ENCODE peak calls at places on chromosomes 7 and 10, in six cellular contexts. O is lower lobe of right lung, J is IMR-90, G is AG09319, H is left ventricle myocardium inferior, N is B cell. I is an unnamed sample.

GRCh38 chr10:112952282-112952991 is 2.4 kb downstream of the TCF7L2 start:
- DNase-seq in H (peak), G (no peak), O (peak), J (peak), N (peak), I (no peak)

GRCh38 chr7:1086588-1087461 is 1.1 kb upstream of the GPER1 start:
- DNase-seq in O (peak), N (peak), H (peak), J (peak), G (no peak), I (peak)

GRCh38 chr10:124614003-124614659 is 130.0 kb downstream of the FAM53B start:
- DNase-seq in G (no peak), H (no peak), O (no peak), J (no peak), N (no peak), I (no peak)

GRCh38 chr7:103343758-103344452 is 662 bp downstream of the DNAJC2 start:
- DNase-seq in O (peak), G (no peak), N (peak), J (peak), H (no peak), I (no peak)

GRCh38 chr7:149171894-149172533 is 23.3 kb upstream of the ZNF282 start:
- DNase-seq in J (peak), G (no peak), N (no peak), O (no peak), H (no peak), I (no peak)

GRCh38 chr7:47561715-47562446 is 20.0 kb downstream of the TNS3 start:
- DNase-seq in O (no peak), N (no peak), G (no peak), J (no peak), H (no peak), I (no peak)

GRCh38 chr10:59626523-59626869 is 83.2 kb downstream of the SLC16A9 start:
- DNase-seq in N (no peak), J (no peak), O (no peak), H (no peak), G (no peak), I (no peak)

GRCh38 chr10:20877554-20877953 is 19.6 kb downstream of the NEBL start:
- DNase-seq in N (no peak), J (no peak), G (no peak), O (no peak), H (no peak), I (no peak)

GRCh38 chr7:142796001-142796500 is 25.3 kb downstream of the PRSS2 start:
- DNase-seq in J (no peak), H (no peak), N (no peak), G (no peak), O (no peak), I (no peak)

GRCh38 chr10:59891349-59891748 is 15.0 kb downstream of the CCDC6 start:
- DNase-seq in N (no peak), J (no peak), O (no peak), G (no peak), H (no peak), I (no peak)

GRCh38 chr7:118559207-118559606 is 334.7 kb downstream of the ANKRD7 start:
- DNase-seq in O (no peak), G (no peak), H (no peak), N (no peak), J (no peak), I (no peak)

GRCh38 chr10:88553116-88553752 is 29.9 kb downstream of the RNLS start:
- DNase-seq in H (no peak), N (peak), G (peak), O (no peak), J (peak), I (no peak)

GRCh38 chr7:28165971-28166955 is 14.3 kb downstream of the JAZF1 start:
- DNase-seq in O (no peak), H (no peak), G (peak), J (peak), N (no peak), I (no peak)

GRCh38 chr10:93548376-93549071 is 17.9 kb upstream of the FFAR4 start:
- DNase-seq in O (no peak), J (peak), H (no peak), N (no peak), G (no peak), I (no peak)

GRCh38 chr7:130921391-130922180 is 187.6 kb upstream of the KLF14 start:
- DNase-seq in O (no peak), H (peak), J (peak), N (no peak), G (peak), I (no peak)

GRCh38 chr10:96250349-96250748 is 21.0 kb downstream of the BLNK start:
- DNase-seq in G (no peak), H (no peak), J (no peak), N (no peak), O (no peak), I (no peak)

GRCh38 chr7:149220534-149220933 is 18.9 kb upstream of the ZNF212 start:
- DNase-seq in O (no peak), N (no peak), G (peak), H (no peak), J (peak), I (no peak)

GRCh38 chr10:101122270-101123084 is 8.6 kb upstream of the TLX1 start:
- DNase-seq in N (no peak), J (no peak), H (no peak), G (no peak), O (no peak), I (no peak)

GRCh38 chr10:74418285-74418872 is 267.4 kb downstream of the ADK start:
- DNase-seq in G (no peak), O (no peak), H (no peak), J (no peak), N (no peak), I (no peak)

GRCh38 chr10:94991243-94991888 is 52.9 kb downstream of the CYP2C9 start:
- DNase-seq in G (no peak), O (no peak), H (no peak), N (no peak), J (no peak), I (no peak)

GRCh38 chr10:24438800-24439199 is 229.9 kb downstream of the KIAA1217 start:
- DNase-seq in J (peak), G (no peak), N (no peak), H (no peak), O (no peak), I (no peak)

GRCh38 chr7:32506266-32507054 is 11.2 kb downstream of the AVL9 start:
- DNase-seq in N (no peak), J (peak), H (no peak), G (peak), O (no peak), I (no peak)

GRCh38 chr7:131521651-131522163 is 34.7 kb downstream of the PODXL start:
- DNase-seq in J (no peak), G (no peak), H (no peak), N (no peak), O (peak), I (no peak)

GRCh38 chr10:100519321-100520051 is at the start of gene SEC31B:
- DNase-seq in J (no peak), G (no peak), O (peak), H (peak), N (peak), I (peak)

GRCh38 chr10:114684085-114684821 is 26.2 kb upstream of the ABLIM1 start:
- DNase-seq in O (peak), J (peak), G (no peak), H (peak), N (no peak), I (no peak)

GRCh38 chr7:48130658-48131108 is 40.6 kb upstream of the ABCA13 start:
- DNase-seq in O (no peak), G (no peak), N (no peak), H (no peak), J (peak), I (no peak)

GRCh38 chr7:81525901-81526300 is 243.9 kb downstream of the HGF start:
- DNase-seq in O (no peak), N (no peak), J (no peak), G (no peak), H (no peak), I (no peak)

GRCh38 chr10:17059197-17059688 is 70.4 kb downstream of the CUBN start:
- DNase-seq in O (no peak), G (peak), H (no peak), J (peak), N (no peak), I (no peak)

GRCh38 chr10:104297697-104298660 is 29.0 kb downstream of the GSTO2 start:
- DNase-seq in N (peak), H (peak), G (no peak), O (no peak), J (peak), I (peak)

GRCh38 chr7:12032146-12032545 is 178.9 kb upstream of the TMEM106B start:
- DNase-seq in J (peak), H (no peak), N (no peak), G (no peak), O (no peak), I (no peak)

GRCh38 chr10:11782793-11783557 is 40.2 kb upstream of the PROSER2 start:
- DNase-seq in H (no peak), G (peak), N (peak), J (peak), O (no peak), I (no peak)

GRCh38 chr7:140552240-140552679 is 73.0 kb upstream of the MKRN1 start:
- DNase-seq in J (no peak), N (no peak), O (no peak), G (no peak), H (no peak), I (no peak)

GRCh38 chr7:112411186-112411795 is 39.0 kb upstream of the IFRD1 start:
- DNase-seq in N (no peak), G (no peak), J (peak), O (no peak), H (no peak), I (no peak)

GRCh38 chr10:101629781-101630419 is 41.8 kb downstream of the DPCD start:
- DNase-seq in G (no peak), O (no peak), H (peak), J (no peak), N (no peak), I (no peak)

GRCh38 chr7:129923709-129924108 is 29.1 kb downstream of the UBE2H start:
- DNase-seq in N (no peak), J (peak), O (no peak), G (peak), H (no peak), I (no peak)

GRCh38 chr10:11339013-11339412 is 272.4 kb downstream of the USP6NL start:
- DNase-seq in O (no peak), G (no peak), J (no peak), H (no peak), N (no peak), I (no peak)

GRCh38 chr7:125966278-125967048 is 1036.8 kb upstream of the POT1 start:
- DNase-seq in O (no peak), N (no peak), G (no peak), H (no peak), J (no peak), I (no peak)

GRCh38 chr10:123995461-123996131 is 97.8 kb downstream of the CHST15 start:
- DNase-seq in N (peak), H (peak), J (peak), O (peak), G (peak), I (no peak)

GRCh38 chr7:151077705-151078232 is 2.8 kb downstream of the FASTK start:
- DNase-seq in H (no peak), G (no peak), J (no peak), O (no peak), N (no peak), I (no peak)

GRCh38 chr7:151075978-151076426 is 4.6 kb downstream of the FASTK start:
- DNase-seq in N (no peak), H (no peak), G (no peak), O (peak), J (no peak), I (no peak)

GRCh38 chr7:151078233-151079040 is 2.2 kb downstream of the FASTK start:
- DNase-seq in O (no peak), H (peak), N (no peak), J (no peak), G (no peak), I (no peak)

GRCh38 chr7:151075662-151075971 is 5.0 kb downstream of the FASTK start:
- DNase-seq in N (no peak), O (peak), H (no peak), J (no peak), G (no peak), I (no peak)

GRCh38 chr7:151076863-151077704 is 3.5 kb downstream of the FASTK start:
- DNase-seq in J (no peak), G (no peak), O (no peak), N (peak), H (no peak), I (no peak)
- TF ChIP-seq CTCF in J (peak), G (peak), O (no peak), N (peak), H (peak), I (peak)

DNA sequence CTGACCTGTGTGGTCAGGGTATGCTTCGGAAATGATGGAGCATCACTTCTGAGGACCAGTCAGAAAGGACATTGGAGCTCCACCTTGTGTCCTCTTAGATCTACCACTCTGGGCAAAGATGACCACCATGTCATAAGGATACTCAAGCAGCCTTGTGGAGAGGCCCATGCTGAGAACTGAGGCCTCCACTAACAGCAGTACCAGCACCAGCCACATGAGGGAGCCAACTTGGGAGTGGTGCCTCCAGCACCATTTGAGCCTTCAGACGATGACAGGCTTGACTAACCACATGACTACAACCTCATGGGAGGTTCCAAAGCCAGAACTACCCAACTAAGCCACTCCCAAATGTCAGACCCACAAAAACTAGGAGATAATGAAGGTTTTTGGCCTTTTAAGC is 116.0 kb downstream of the NPTX2 start:
- DNase-seq in J (peak), N (peak), O (no peak), H (no peak), G (no peak), I (no peak)
- TF ChIP-seq CTCF in J (no peak), N (no peak), O (peak), H (peak), G (peak), I (peak)

DNA sequence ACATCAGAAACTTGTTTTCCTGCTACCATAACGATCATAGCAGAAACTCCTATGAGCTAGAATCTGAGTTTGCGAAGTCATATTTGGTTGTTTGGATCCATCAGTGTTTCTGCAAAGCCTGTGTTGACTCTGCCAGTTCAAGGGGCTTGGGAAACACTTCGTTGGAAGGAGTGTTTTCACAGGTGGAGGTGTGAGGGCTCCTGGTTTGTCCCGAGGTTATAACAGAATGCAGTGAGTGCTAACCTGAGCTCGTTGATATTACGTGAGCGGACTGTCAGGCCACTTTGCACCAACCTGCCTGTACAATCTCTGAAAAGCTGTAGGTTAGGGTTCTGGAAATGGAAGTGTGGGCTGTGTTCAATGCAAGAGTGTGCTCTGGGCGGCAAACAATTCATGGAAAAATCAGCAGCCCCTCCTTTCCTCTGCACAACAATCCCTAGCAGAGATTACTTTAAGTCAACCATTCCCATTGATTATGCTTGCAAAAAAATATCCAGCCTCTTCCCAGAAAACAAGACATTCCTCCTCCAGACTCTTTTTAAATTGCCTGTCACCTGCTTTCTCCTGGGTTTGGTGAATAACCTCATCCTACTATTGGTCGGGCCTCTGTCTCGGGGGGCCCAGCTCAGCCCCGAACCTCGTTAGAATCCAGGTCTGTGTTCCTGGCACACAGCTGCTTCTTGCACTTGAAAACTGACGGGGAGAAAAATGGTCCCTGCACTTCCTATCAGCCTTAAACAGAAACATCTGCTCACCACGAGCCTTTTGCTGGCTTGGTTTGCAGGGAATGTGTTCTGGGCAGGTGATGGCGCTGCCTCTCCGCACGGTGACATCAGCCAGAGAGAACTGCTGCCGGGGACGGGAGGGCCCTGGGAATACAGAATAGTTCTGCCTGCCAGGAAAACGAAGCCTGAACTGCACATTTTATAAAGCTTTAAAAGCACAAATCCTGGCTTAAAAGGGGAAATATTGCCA is 622.2 kb downstream of the TYW1 start:
- DNase-seq in N (no peak), O (no peak), H (peak), J (no peak), G (no peak), I (no peak)
- TF ChIP-seq CTCF in N (no peak), O (no peak), H (peak), J (no peak), G (no peak), I (peak)

GRCh38 chr10:63083904-63084689 is 49.0 kb upstream of the NRBF2 start:
- DNase-seq in H (peak), N (peak), J (peak), O (no peak), G (peak), I (no peak)

GRCh38 chr10:63084690-63085377 is 48.3 kb upstream of the NRBF2 start:
- DNase-seq in G (no peak), H (no peak), J (no peak), O (no peak), N (no peak), I (no peak)
- TF ChIP-seq CTCF in G (no peak), H (no peak), J (no peak), O (no peak), N (no peak), I (no peak)